ENCODE peak calls at places on chromosomes 16 and 17, in ten cellular contexts. H, J, A, D, V, Q, X, W, Z and B are unnamed samples.
A peak's percentile ranks its signal among the peaks of the same experiment; 100 is the strongest.

GRCh38 chr16:8966781-8967436 is 3.2 kb upstream of the USP7 start:
- DNase-seq in X (no peak), A (no peak), H (no peak), Z (no peak), Q (no peak), W (no peak), V (no peak), J (no peak), D (no peak), B (no peak)

GRCh38 chr17:64978138-64978537 is 58.9 kb upstream of the LRRC37A3 start:
- DNase-seq in W (no peak), A (no peak), Z (no peak), Q (no peak), D (no peak), X (no peak), J (no peak), H (no peak), V (no peak), B (no peak)

GRCh38 chr16:88500255-88500661 is 47.2 kb downstream of the ZFPM1 start:
- DNase-seq in X (no peak), Q (no peak), V (no peak), A (no peak), J (no peak), W (no peak), H (no peak), Z (no peak), D (no peak), B (no peak)

GRCh38 chr16:73878616-73879015 is 418.0 kb upstream of the PSMD7 start:
- DNase-seq in X (peak; percentile 55), A (no peak), V (peak; percentile 25), W (no peak), H (peak; percentile 23), D (no peak), J (peak; percentile 86), Q (peak; percentile 59), Z (no peak), B (peak; percentile 62)

GRCh38 chr17:81487487-81488275 is 24.9 kb downstream of the ACTG1 start:
- DNase-seq in Q (peak; percentile 64), Z (no peak), D (peak; percentile 78), H (peak; percentile 65), A (no peak), X (peak; percentile 91), V (peak; percentile 19), J (peak; percentile 90), W (peak; percentile 80), B (peak; percentile 84)

GRCh38 chr16:80612461-80613017 is 71.7 kb downstream of the DYNLRB2 start:
- DNase-seq in Q (no peak), H (no peak), X (no peak), Z (no peak), A (no peak), W (no peak), J (no peak), V (no peak), D (no peak), B (no peak)

GRCh38 chr16:69444873-69445517 is 20.6 kb downstream of the CYB5B start:
- DNase-seq in Q (no peak), D (no peak), A (no peak), H (peak; percentile 27), Z (no peak), X (no peak), V (no peak), J (no peak), W (no peak), B (no peak)

GRCh38 chr17:75649687-75650086 is 16.5 kb downstream of the SMIM5 start:
- DNase-seq in D (no peak), X (no peak), V (no peak), Z (no peak), H (no peak), W (no peak), A (no peak), J (no peak), Q (no peak), B (no peak)

GRCh38 chr16:11100239-11100750 is 155.7 kb downstream of the SOCS1 start:
- DNase-seq in H (peak; percentile 95), X (no peak), J (peak; percentile 81), A (no peak), Q (no peak), Z (peak; percentile 80), V (peak; percentile 99), W (peak; percentile 68), D (no peak), B (peak; percentile 32)

GRCh38 chr17:48497103-48497502 is 33.7 kb downstream of the HOXB1 start:
- DNase-seq in W (no peak), A (no peak), Q (no peak), Z (no peak), V (peak; percentile 97), H (peak; percentile 82), D (no peak), X (no peak), J (no peak), B (peak; percentile 93)

GRCh38 chr16:66359811-66360608 is 6.5 kb upstream of the CDH5 start:
- DNase-seq in Z (no peak), D (no peak), H (no peak), J (peak; percentile 46), V (no peak), W (no peak), A (no peak), X (no peak), Q (no peak), B (no peak)

GRCh38 chr16:52561910-52562741 is 15.2 kb upstream of the TOX3 start:
- DNase-seq in H (no peak), J (no peak), X (peak; percentile 84), A (no peak), D (no peak), Z (no peak), V (no peak), W (no peak), Q (peak; percentile 76), B (no peak)

GRCh38 chr16:49775581-49775980 is 80.3 kb downstream of the ZNF423 start:
- DNase-seq in D (no peak), H (no peak), J (no peak), X (no peak), A (no peak), Q (no peak), V (no peak), W (no peak), Z (no peak), B (no peak)

GRCh38 chr16:4029816-4030215 is 86.4 kb downstream of the ADCY9 start:
- DNase-seq in X (no peak), A (no peak), D (no peak), Z (no peak), H (no peak), W (no peak), V (no peak), J (no peak), Q (no peak), B (no peak)

GRCh38 chr17:14098246-14098645 is 28.9 kb downstream of the COX10 start:
- DNase-seq in Q (no peak), H (no peak), Z (no peak), A (no peak), W (no peak), V (no peak), X (no peak), J (no peak), D (no peak), B (peak; percentile 78)

GRCh38 chr16:9199751-9200150 is 108.3 kb downstream of the HAPSTR1 start:
- DNase-seq in J (no peak), A (no peak), H (no peak), Q (no peak), V (no peak), X (no peak), W (no peak), Z (no peak), D (no peak), B (no peak)

GRCh38 chr17:58262149-58262548 is 18.6 kb downstream of the MPO start:
- DNase-seq in Z (no peak), V (no peak), A (no peak), D (no peak), H (no peak), J (no peak), Q (no peak), X (no peak), W (no peak), B (no peak)

GRCh38 chr17:1197781-1198490 is 18.2 kb upstream of the ABR start:
- DNase-seq in V (no peak), Z (no peak), W (peak; percentile 44), H (no peak), Q (no peak), D (peak; percentile 27), X (no peak), J (peak; percentile 68), A (no peak), B (no peak)

GRCh38 chr16:75175074-75175473 is 26.8 kb downstream of the ZFP1 start:
- DNase-seq in A (no peak), W (no peak), J (no peak), X (no peak), V (no peak), H (no peak), Q (no peak), Z (no peak), D (no peak), B (no peak)

GRCh38 chr17:10698116-10698818 is 873 bp downstream of the ADPRM start:
- DNase-seq in J (peak; percentile 39), X (no peak), W (no peak), Q (no peak), A (no peak), H (peak; percentile 7), V (peak; percentile 12), Z (no peak), D (no peak), B (peak; percentile 3)